ENCODE peak calls at places on chromosome 16, in eight cellular contexts. S is IMR-90; H is spleen; F is PC-9; G is effector memory CD4-positive, alpha-beta T cell; J is stomach; Z is Karpas-422; N is mammary epithelial cell. B is an unnamed sample.
A peak's percentile ranks its signal among the peaks of the same experiment; 100 is the strongest.

GRCh38 chr16:30786936-30787612 is at the start of gene ZNF629:
- DNase-seq in S (peak; percentile 57), H (no peak), F (peak; percentile 75), G (no peak), J (peak; percentile 71), Z (peak; percentile 74), N (peak; percentile 49), B (peak; percentile 72)

GRCh38 chr16:79950932-79951719 is 350.6 kb upstream of the MAF start:
- DNase-seq in S (no peak), H (no peak), F (no peak), G (no peak), J (no peak), Z (no peak), N (no peak), B (no peak)

GRCh38 chr16:31022574-31023251 is 10.6 kb upstream of the STX4 start:
- DNase-seq in S (no peak), H (no peak), F (no peak), G (no peak), J (no peak), Z (no peak), N (no peak), B (no peak)

GRCh38 chr16:1559446-1559975 is 26.0 kb downstream of the TMEM204 start:
- DNase-seq in S (no peak), H (no peak), F (no peak), G (peak; percentile 23), J (no peak), Z (no peak), N (no peak), B (no peak)

GRCh38 chr16:68290455-68290854 is 20.3 kb downstream of the SLC7A6OS start:
- DNase-seq in S (no peak), H (no peak), F (no peak), G (no peak), J (no peak), Z (no peak), N (no peak), B (no peak)

GRCh38 chr16:82630219-82630618 is 3.5 kb downstream of the CDH13 start:
- DNase-seq in S (peak; percentile 68), H (no peak), F (no peak), G (no peak), J (no peak), Z (no peak), N (peak; percentile 63), B (no peak)

GRCh38 chr16:2827481-2827790 is 2.7 kb upstream of the ZG16B start:
- DNase-seq in S (no peak), H (no peak), F (no peak), G (no peak), J (no peak), Z (no peak), N (no peak), B (no peak)

GRCh38 chr16:78122774-78123315 is 23.4 kb downstream of the WWOX start:
- DNase-seq in S (peak; percentile 53), H (no peak), F (no peak), G (no peak), J (no peak), Z (peak; percentile 88), N (peak; percentile 57), B (peak; percentile 6)

GRCh38 chr16:84826558-84826941 is 6.8 kb downstream of the CRISPLD2 start:
- DNase-seq in S (peak; percentile 72), H (no peak), F (no peak), G (no peak), J (peak; percentile 43), Z (no peak), N (no peak), B (no peak)

GRCh38 chr16:80350066-80350465 is 190.7 kb upstream of the DYNLRB2 start:
- DNase-seq in S (no peak), H (no peak), F (no peak), G (no peak), J (no peak), Z (no peak), N (no peak), B (no peak)

GRCh38 chr16:3561626-3562025 is 15.6 kb downstream of the NLRC3 start:
- DNase-seq in S (no peak), H (peak; percentile 46), F (no peak), G (no peak), J (no peak), Z (no peak), N (no peak), B (no peak)

GRCh38 chr16:20072524-20073202 is 1.0 kb downstream of the GPR139 start:
- DNase-seq in S (no peak), H (no peak), F (no peak), G (no peak), J (no peak), Z (no peak), N (no peak), B (no peak)

GRCh38 chr16:82653550-82654511 is 27.1 kb downstream of the CDH13 start:
- DNase-seq in S (peak; percentile 95), H (no peak), F (no peak), G (peak; percentile 52), J (no peak), Z (peak; percentile 56), N (peak; percentile 89), B (peak; percentile 37)

GRCh38 chr16:70160388-70160787 is 13.2 kb upstream of the CLEC18C start:
- DNase-seq in S (no peak), H (peak; percentile 41), F (no peak), G (no peak), J (no peak), Z (no peak), N (no peak), B (no peak)

GRCh38 chr16:30092373-30093010 is 768 bp upstream of the TBX6 start:
- DNase-seq in S (peak; percentile 27), H (peak; percentile 96), F (peak; percentile 68), G (peak; percentile 68), J (peak; percentile 70), Z (peak; percentile 96), N (no peak), B (peak; percentile 56)

GRCh38 chr16:2008631-2009301 is 855 bp downstream of the ZNF598 start:
- DNase-seq in S (peak; percentile 44), H (peak; percentile 82), F (no peak), G (no peak), J (no peak), Z (peak; percentile 66), N (no peak), B (peak; percentile 60)

GRCh38 chr16:1494129-1494640 is 1.0 kb downstream of the TELO2 start:
- DNase-seq in S (peak; percentile 69), H (peak; percentile 81), F (peak; percentile 47), G (no peak), J (peak; percentile 44), Z (no peak), N (peak; percentile 39), B (peak; percentile 67)

GRCh38 chr16:83215417-83216001 is 588.7 kb downstream of the CDH13 start:
- DNase-seq in S (peak; percentile 44), H (no peak), F (peak; percentile 4), G (peak; percentile 6), J (peak; percentile 39), Z (peak; percentile 93), N (peak; percentile 24), B (no peak)

GRCh38 chr16:78309763-78310162 is 210.3 kb downstream of the WWOX start:
- DNase-seq in S (no peak), H (no peak), F (no peak), G (no peak), J (no peak), Z (no peak), N (no peak), B (no peak)

GRCh38 chr16:66369055-66369592 is 2.6 kb downstream of the CDH5 start:
- DNase-seq in S (no peak), H (peak; percentile 80), F (no peak), G (no peak), J (no peak), Z (no peak), N (no peak), B (no peak)

GRCh38 chr16:11202260-11203091 is 53.5 kb downstream of the SOCS1 start:
- DNase-seq in S (peak; percentile 65), H (no peak), F (no peak), G (no peak), J (no peak), Z (peak; percentile 69), N (no peak), B (no peak)

GRCh38 chr16:86221085-86221484 is 289.2 kb upstream of the FOXF1 start:
- DNase-seq in S (peak; percentile 98), H (peak; percentile 64), F (no peak), G (no peak), J (peak; percentile 24), Z (no peak), N (no peak), B (no peak)

GRCh38 chr16:86219655-86220445 is 290.5 kb upstream of the FOXF1 start:
- DNase-seq in S (peak; percentile 73), H (no peak), F (no peak), G (no peak), J (peak; percentile 22), Z (no peak), N (no peak), B (no peak)

GRCh38 chr16:86218479-86219170 is 291.7 kb upstream of the FOXF1 start:
- DNase-seq in S (no peak), H (peak; percentile 59), F (no peak), G (no peak), J (no peak), Z (no peak), N (no peak), B (no peak)

GRCh38 chr16:86222541-86222940 is 287.8 kb upstream of the FOXF1 start:
- DNase-seq in S (peak; percentile 84), H (peak; percentile 15), F (no peak), G (no peak), J (peak; percentile 25), Z (no peak), N (no peak), B (peak; percentile 88)

GRCh38 chr16:86220552-86220951 is 289.8 kb upstream of the FOXF1 start:
- DNase-seq in S (peak; percentile 64), H (no peak), F (no peak), G (no peak), J (peak; percentile 3), Z (no peak), N (no peak), B (no peak)
- H3K27me3 ChIP-seq in S (no peaks in the 10 kb centered on the region), H (no peaks in the 10 kb centered on the region), F (peaks cover 85% of the 10 kb centered on the region), G (no peaks in the 10 kb centered on the region), J (no peaks in the 10 kb centered on the region), Z (no peaks in the 10 kb centered on the region), N (no peaks in the 10 kb centered on the region), B (no peaks in the 10 kb centered on the region)

GRCh38 chr16:56263711-56264608 is 72.7 kb downstream of the GNAO1 start:
- DNase-seq in S (no peak), H (no peak), F (no peak), G (no peak), J (no peak), Z (no peak), N (no peak), B (no peak)
- H3K9me3 ChIP-seq in S (no peaks in the 10 kb centered on the region), H (no peaks in the 10 kb centered on the region), F (no peaks in the 10 kb centered on the region), G (no peaks in the 10 kb centered on the region), J (no peaks in the 10 kb centered on the region), Z (no peaks in the 10 kb centered on the region), N (no peaks in the 10 kb centered on the region), B (no peaks in the 10 kb centered on the region)

GRCh38 chr16:86521236-86522197 is 11.2 kb downstream of the FOXF1 start:
- DNase-seq in S (no peak), H (peak; percentile 55), F (no peak), G (no peak), J (no peak), Z (no peak), N (no peak), B (no peak)
- H3K27me3 ChIP-seq in S (no peaks in the 10 kb centered on the region), H (peaks cover 18% of the 10 kb centered on the region), F (peaks cover 75% of the 10 kb centered on the region), G (peaks cover 24% of the 10 kb centered on the region), J (no peaks in the 10 kb centered on the region), Z (no peaks in the 10 kb centered on the region), N (peaks cover 15% of the 10 kb centered on the region), B (no peaks in the 10 kb centered on the region)

DNA sequence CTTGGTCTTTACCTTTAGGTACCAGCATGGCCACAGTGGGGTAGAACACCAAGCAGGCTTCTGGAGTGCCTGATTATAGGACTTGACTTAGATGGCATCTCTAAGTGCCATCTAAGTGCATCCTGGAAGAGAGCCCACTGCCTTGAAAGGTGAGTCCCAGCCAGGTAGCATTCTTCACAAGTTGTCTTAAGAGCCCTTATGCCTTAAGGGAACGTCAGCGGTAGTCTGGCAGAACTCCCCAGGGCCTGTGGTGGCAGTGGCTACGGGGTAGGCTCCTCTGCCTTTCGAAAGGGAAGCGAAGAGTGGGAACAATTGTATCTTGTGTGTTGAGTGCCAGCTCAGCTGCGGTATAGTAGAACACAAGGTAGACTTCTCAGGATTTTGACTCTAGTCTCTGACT is 549.0 kb downstream of the HS3ST4 start:
- DNase-seq in S (no peak), H (no peak), F (no peak), G (no peak), J (no peak), Z (no peak), N (no peak), B (no peak)
- H3K9me3 ChIP-seq in S (peaks cover 11% of the 10 kb centered on the region), H (peaks cover 12% of the 10 kb centered on the region), F (no peaks in the 10 kb centered on the region), G (no peaks in the 10 kb centered on the region), J (no peaks in the 10 kb centered on the region), Z (peaks cover 2% of the 10 kb centered on the region), N (peaks cover 20% of the 10 kb centered on the region), B (no peaks in the 10 kb centered on the region)

B was measured in MG63.